ENCODE peak calls at places on chromosomes 11 and 22, in ten cellular contexts. P is foreskin keratinocyte; Y is T-helper 1 cell; H is stimulated activated CD4-positive, alpha-beta T cell treated with anti-CD3 and anti-CD28 coated beads, Interleukin-15, amount 100 ng/mL, for 24 hours; N is HCT116; S is NCI-H524 treated with DMSO at 0.1 percent for 48 hours; W is HuH-7; D is neural crest cell; K is NCI-H1105; L is transverse colon. R is an unnamed sample.

GRCh38 chr11:83034673-83035014 is 37.1 kb downstream of the RAB30 start:
- DNase-seq in P (no peak), Y (no peak), H (no peak), N (no peak), S (no peak), W (no peak), D (no peak), K (no peak), L (no peak), R (no peak)

GRCh38 chr11:131760191-131760951 is 390.0 kb downstream of the NTM start:
- DNase-seq in P (no peak), Y (no peak), H (no peak), N (no peak), S (no peak), W (no peak), D (no peak), K (no peak), L (no peak), R (no peak)

GRCh38 chr11:94734563-94735275 is 33.4 kb upstream of the AMOTL1 start:
- DNase-seq in P (no peak), Y (no peak), H (no peak), N (peak; percentile 54), S (peak; percentile 17), W (no peak), D (no peak), K (no peak), L (no peak), R (no peak)

GRCh38 chr11:17611049-17611448 is 64.0 kb downstream of the OTOG start:
- DNase-seq in P (no peak), Y (no peak), H (no peak), N (no peak), S (no peak), W (no peak), D (no peak), K (no peak), L (no peak), R (no peak)

GRCh38 chr11:77446911-77447629 is 26.8 kb downstream of the PAK1 start:
- DNase-seq in P (peak; percentile 6), Y (no peak), H (no peak), N (no peak), S (no peak), W (no peak), D (no peak), K (no peak), L (no peak), R (no peak)

GRCh38 chr11:117818036-117818858 is 6.3 kb downstream of the FXYD2 start:
- DNase-seq in P (peak; percentile 46), Y (no peak), H (peak; percentile 66), N (no peak), S (no peak), W (no peak), D (no peak), K (no peak), L (no peak), R (no peak)

GRCh38 chr22:35467788-35468187 is 67.8 kb downstream of the MCM5 start:
- DNase-seq in P (no peak), Y (no peak), H (no peak), N (no peak), S (peak; percentile 69), W (no peak), D (peak; percentile 51), K (no peak), L (peak; percentile 71), R (no peak)

GRCh38 chr22:32717337-32718240 is 83.9 kb upstream of the TIMP3 start:
- DNase-seq in P (peak; percentile 85), Y (no peak), H (no peak), N (no peak), S (no peak), W (no peak), D (no peak), K (no peak), L (no peak), R (no peak)

GRCh38 chr22:19111140-19111539 is 11.1 kb downstream of the DGCR2 start:
- DNase-seq in P (no peak), Y (no peak), H (no peak), N (no peak), S (no peak), W (no peak), D (no peak), K (no peak), L (no peak), R (no peak)

GRCh38 chr11:47672283-47672730 is 29.9 kb upstream of the MTCH2 start:
- DNase-seq in P (peak; percentile 54), Y (no peak), H (no peak), N (no peak), S (no peak), W (no peak), D (no peak), K (no peak), L (no peak), R (no peak)

GRCh38 chr11:16669799-16670415 is 68.5 kb upstream of the C11orf58 start:
- DNase-seq in P (peak; percentile 73), Y (no peak), H (no peak), N (peak; percentile 34), S (no peak), W (no peak), D (no peak), K (no peak), L (no peak), R (no peak)

GRCh38 chr11:1785749-1786261 is 22.1 kb upstream of the CTSD start:
- DNase-seq in P (no peak), Y (no peak), H (no peak), N (no peak), S (peak; percentile 30), W (no peak), D (no peak), K (no peak), L (no peak), R (no peak)

GRCh38 chr22:42717197-42717967 is 3.3 kb downstream of the A4GALT start:
- DNase-seq in P (no peak), Y (no peak), H (no peak), N (no peak), S (no peak), W (no peak), D (no peak), K (no peak), L (no peak), R (no peak)

GRCh38 chr22:22818202-22818538 is 69.4 kb upstream of the IGLL5 start:
- DNase-seq in P (no peak), Y (no peak), H (no peak), N (no peak), S (no peak), W (no peak), D (no peak), K (no peak), L (no peak), R (no peak)

GRCh38 chr22:42699281-42699681 is 21.4 kb downstream of the A4GALT start:
- DNase-seq in P (no peak), Y (no peak), H (no peak), N (no peak), S (no peak), W (no peak), D (no peak), K (no peak), L (no peak), R (no peak)

GRCh38 chr11:111795333-111795985 is 29.3 kb upstream of the PPP2R1B start:
- DNase-seq in P (no peak), Y (no peak), H (no peak), N (no peak), S (no peak), W (no peak), D (no peak), K (no peak), L (no peak), R (no peak)

GRCh38 chr11:1763796-1764661 is at the start of gene CTSD:
- DNase-seq in P (no peak), Y (peak; percentile 67), H (peak; percentile 90), N (peak; percentile 27), S (no peak), W (peak; percentile 99), D (peak; percentile 84), K (peak; percentile 85), L (peak; percentile 93), R (peak; percentile 28)

GRCh38 chr11:50088231-50088630 is 55.6 kb downstream of the OR4C45 start:
- DNase-seq in P (no peak), Y (no peak), H (no peak), N (no peak), S (no peak), W (no peak), D (no peak), K (no peak), L (no peak), R (no peak)

GRCh38 chr11:74634537-74634936 is 42.2 kb downstream of the POLD3 start:
- DNase-seq in P (peak; percentile 86), Y (no peak), H (no peak), N (peak; percentile 71), S (peak; percentile 9), W (peak; percentile 8), D (no peak), K (no peak), L (peak; percentile 14), R (no peak)

GRCh38 chr11:132576706-132577105 is 955.6 kb downstream of the OPCML start:
- DNase-seq in P (no peak), Y (no peak), H (no peak), N (no peak), S (no peak), W (no peak), D (no peak), K (no peak), L (no peak), R (no peak)

GRCh38 chr11:61885166-61885778 is 6.1 kb downstream of the FADS3 start:
- DNase-seq in P (no peak), Y (no peak), H (no peak), N (no peak), S (no peak), W (no peak), D (no peak), K (peak; percentile 18), L (no peak), R (no peak)

GRCh38 chr11:356610-357009 is 12.7 kb upstream of the B4GALNT4 start:
- DNase-seq in P (no peak), Y (no peak), H (no peak), N (no peak), S (no peak), W (no peak), D (no peak), K (no peak), L (no peak), R (no peak)

GRCh38 chr22:42608481-42609361 is 6.0 kb downstream of the POLDIP3 start:
- DNase-seq in P (peak; percentile 23), Y (no peak), H (peak; percentile 15), N (no peak), S (no peak), W (no peak), D (no peak), K (no peak), L (no peak), R (peak; percentile 33)

GRCh38 chr11:61516675-61517516 is 8.3 kb downstream of the LRRC10B start:
- DNase-seq in P (no peak), Y (no peak), H (peak; percentile 64), N (no peak), S (no peak), W (peak; percentile 98), D (peak; percentile 81), K (no peak), L (no peak), R (no peak)

GRCh38 chr22:47474895-47475294 is 712.4 kb downstream of the TBC1D22A start:
- DNase-seq in P (no peak), Y (no peak), H (no peak), N (no peak), S (no peak), W (no peak), D (no peak), K (no peak), L (no peak), R (no peak)

GRCh38 chr11:108768370-108768769 is 103.5 kb downstream of the DDX10 start:
- DNase-seq in P (no peak), Y (no peak), H (no peak), N (no peak), S (no peak), W (no peak), D (no peak), K (no peak), L (no peak), R (no peak)

GRCh38 chr11:72856065-72856464 is 41.9 kb downstream of the ATG16L2 start:
- DNase-seq in P (no peak), Y (no peak), H (no peak), N (no peak), S (no peak), W (no peak), D (no peak), K (no peak), L (no peak), R (no peak)

R was measured in NCI-H446 treated with DMSO at 0.1 percent for 48 hours.